ENCODE peak calls at places on chromosomes 12 and 14, in seven cellular contexts. U is foreskin fibroblast, G is colonic mucosa, O is H1, B is AG09319, F is psoas muscle, R is tibial artery. C is an unnamed sample.

GRCh38 chr14:47365248-47365647 is 310.2 kb downstream of the MDGA2 start:
- DNase-seq in U (no peak), G (no peak), O (no peak), B (no peak), F (no peak), R (no peak), C (no peak)

GRCh38 chr12:106625976-106626375 is 43.2 kb downstream of the RFX4 start:
- DNase-seq in U (no peak), G (no peak), O (no peak), B (no peak), F (no peak), R (no peak), C (no peak)

GRCh38 chr12:32918890-32919791 is 22.6 kb upstream of the PKP2 start:
- DNase-seq in U (no peak), G (no peak), O (no peak), B (no peak), F (no peak), R (no peak), C (no peak)

GRCh38 chr14:54291491-54292191 is 105.2 kb upstream of the CDKN3 start:
- DNase-seq in U (no peak), G (no peak), O (no peak), B (no peak), F (no peak), R (no peak), C (no peak)

GRCh38 chr14:61940669-61941420 is 178.6 kb downstream of the SNAPC1 start:
- DNase-seq in U (no peak), G (no peak), O (no peak), B (no peak), F (no peak), R (no peak), C (no peak)

GRCh38 chr14:80564051-80564450 is 352.7 kb upstream of the DIO2 start:
- DNase-seq in U (no peak), G (no peak), O (no peak), B (no peak), F (no peak), R (no peak), C (no peak)

GRCh38 chr14:76293221-76293620 is 82.7 kb upstream of the ESRRB start:
- DNase-seq in U (no peak), G (no peak), O (no peak), B (no peak), F (no peak), R (peak; percentile 25), C (no peak)

GRCh38 chr12:126040307-126040706 is 975.1 kb downstream of the AACS start:
- DNase-seq in U (no peak), G (no peak), O (no peak), B (no peak), F (no peak), R (no peak), C (no peak)

GRCh38 chr12:125194999-125195398 is 129.8 kb downstream of the AACS start:
- DNase-seq in U (no peak), G (no peak), O (no peak), B (no peak), F (no peak), R (no peak), C (no peak)

GRCh38 chr14:85010186-85010585 is 519.8 kb upstream of the FLRT2 start:
- DNase-seq in U (no peak), G (no peak), O (no peak), B (no peak), F (no peak), R (no peak), C (no peak)

GRCh38 chr14:28767851-28768548 is 1.4 kb downstream of the FOXG1 start:
- DNase-seq in U (no peak), G (peak; percentile 28), O (no peak), B (no peak), F (no peak), R (no peak), C (no peak)

GRCh38 chr12:93784339-93785086 is 107.3 kb downstream of the CRADD start:
- DNase-seq in U (peak; percentile 80), G (no peak), O (no peak), B (no peak), F (peak; percentile 77), R (peak; percentile 76), C (no peak)

GRCh38 chr12:42987216-42987631 is 397.7 kb upstream of the PRICKLE1 start:
- DNase-seq in U (no peak), G (no peak), O (no peak), B (no peak), F (no peak), R (no peak), C (no peak)

GRCh38 chr12:52221912-52222457 is 11.1 kb upstream of the KRT7 start:
- DNase-seq in U (peak; percentile 50), G (peak; percentile 81), O (peak; percentile 44), B (no peak), F (peak; percentile 81), R (peak; percentile 76), C (peak; percentile 19)

GRCh38 chr14:74846968-74847549 is 28.9 kb downstream of the PROX2 start:
- DNase-seq in U (peak; percentile 60), G (no peak), O (no peak), B (no peak), F (no peak), R (no peak), C (no peak)

GRCh38 chr12:79690156-79690605 is 583 bp downstream of the PAWR start:
- DNase-seq in U (no peak), G (no peak), O (no peak), B (no peak), F (peak; percentile 57), R (peak; percentile 70), C (no peak)

GRCh38 chr12:93979189-93979588 is 169.2 kb upstream of the PLXNC1 start:
- DNase-seq in U (peak; percentile 21), G (peak; percentile 36), O (no peak), B (no peak), F (no peak), R (no peak), C (peak; percentile 19)

GRCh38 chr14:71739273-71739990 is 192.8 kb upstream of the RGS6 start:
- DNase-seq in U (no peak), G (peak; percentile 63), O (no peak), B (no peak), F (no peak), R (no peak), C (no peak)

GRCh38 chr12:87304406-87304805 is 724.8 kb downstream of the C12orf50 start:
- DNase-seq in U (no peak), G (no peak), O (no peak), B (no peak), F (no peak), R (no peak), C (no peak)

GRCh38 chr12:53097207-53097563 is 282 bp upstream of the IGFBP6 start:
- DNase-seq in U (peak; percentile 40), G (no peak), O (no peak), B (no peak), F (no peak), R (no peak), C (no peak)

GRCh38 chr12:89166525-89166934 is 185.8 kb downstream of the DUSP6 start:
- DNase-seq in U (peak; percentile 31), G (no peak), O (no peak), B (no peak), F (no peak), R (no peak), C (peak; percentile 24)

DNA sequence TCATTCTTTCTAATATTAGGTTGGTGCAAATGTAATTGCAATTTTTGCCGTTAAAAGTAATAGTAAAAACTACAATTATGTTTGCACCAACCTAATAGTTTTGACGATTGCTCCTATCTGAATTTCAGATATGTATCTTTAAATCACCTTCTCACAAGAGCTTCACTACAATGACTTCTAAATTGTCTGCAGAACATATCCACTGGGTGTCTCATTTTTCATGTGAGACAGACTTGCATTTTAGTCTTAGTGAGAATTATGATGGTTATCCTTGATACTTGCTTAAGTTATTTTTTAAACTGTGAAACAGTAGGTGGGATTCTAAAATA is 84.6 kb downstream of the ITPR2 start:
- DNase-seq in U (no peak), G (no peak), O (no peak), B (no peak), F (no peak), R (no peak), C (peak; percentile 14)
- TF ChIP-seq CTCF in U (no peak), G (no peak), O (no peak), B (no peak), F (no peak), R (no peak), C (no peak)

GRCh38 chr12:26121323-26121740 is 3.5 kb downstream of the BHLHE41 start:
- DNase-seq in U (no peak), G (no peak), O (no peak), B (no peak), F (no peak), R (no peak), C (no peak)

GRCh38 chr12:26123482-26123980 is 1.3 kb downstream of the BHLHE41 start:
- DNase-seq in U (no peak), G (no peak), O (no peak), B (no peak), F (no peak), R (no peak), C (no peak)

GRCh38 chr12:26121841-26122680 is 2.8 kb downstream of the BHLHE41 start:
- DNase-seq in U (peak; percentile 17), G (peak; percentile 38), O (no peak), B (no peak), F (peak; percentile 66), R (peak; percentile 68), C (peak; percentile 61)

GRCh38 chr12:26124491-26125450 is at the start of gene BHLHE41:
- DNase-seq in U (peak; percentile 39), G (peak; percentile 79), O (no peak), B (no peak), F (peak; percentile 93), R (peak; percentile 96), C (peak; percentile 47)

DNA sequence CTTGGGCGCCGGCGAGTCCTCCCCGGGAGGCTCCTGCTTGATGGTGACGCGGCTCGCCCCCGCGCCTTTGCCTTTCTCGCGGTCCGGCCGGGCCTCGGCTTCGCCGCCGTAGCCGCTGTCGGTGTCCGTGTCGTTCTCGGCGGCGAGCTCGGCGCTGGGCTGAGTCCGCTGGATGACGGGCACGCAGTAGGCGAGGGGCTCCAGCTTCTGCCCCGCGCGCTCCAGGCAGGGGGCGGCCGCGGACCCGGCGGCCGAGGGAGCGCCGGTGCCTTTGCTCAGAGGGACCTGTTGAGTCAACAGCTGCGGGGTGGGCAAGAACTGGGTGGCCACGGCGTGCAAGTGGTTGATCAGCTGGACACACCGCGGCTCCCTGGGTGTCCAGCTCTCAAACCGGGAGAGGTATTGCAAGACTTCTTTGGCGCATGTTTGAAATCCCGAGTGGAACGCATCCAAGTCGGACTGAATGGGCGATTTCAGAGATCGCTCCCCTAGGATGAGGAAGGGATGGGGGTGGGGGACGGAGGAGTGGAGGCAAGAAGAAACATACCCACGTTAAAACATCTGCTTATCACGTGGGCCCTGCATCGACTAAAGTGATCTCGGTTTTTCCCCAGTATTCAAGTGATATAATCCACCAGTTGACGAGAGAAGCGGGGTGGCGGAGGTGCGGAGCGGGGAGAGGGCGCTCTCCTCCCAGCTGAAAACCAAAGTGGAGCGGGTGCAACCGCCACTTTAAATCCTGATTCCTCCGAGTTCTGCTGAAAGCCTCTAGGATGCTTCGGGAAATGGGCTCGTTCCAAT is 2.0 kb downstream of the BHLHE41 start:
- DNase-seq in U (peak; percentile 78), G (peak; percentile 79), O (no peak), B (peak; percentile 30), F (peak; percentile 86), R (peak; percentile 90), C (peak; percentile 62)
- TF ChIP-seq CTCF in U (peak; percentile 34), G (peak; percentile 17), O (peak; percentile 21), B (peak; percentile 52), F (no peak), R (no peak), C (peak; percentile 59)

GRCh38 chr12:81461163-81461562 is 298.0 kb downstream of the PPFIA2 start:
- DNase-seq in U (no peak), G (no peak), O (no peak), B (no peak), F (no peak), R (no peak), C (no peak)
- TF ChIP-seq CTCF in U (no peak), G (no peak), O (peak; percentile 56), B (no peak), F (no peak), R (no peak), C (peak; percentile 24)

GRCh38 chr14:21066882-21067502 is 3.1 kb upstream of the ARHGEF40 start:
- DNase-seq in U (no peak), G (no peak), O (no peak), B (no peak), F (no peak), R (no peak), C (peak; percentile 50)
- TF ChIP-seq CTCF in U (peak; percentile 33), G (no peak), O (peak; percentile 55), B (peak; percentile 12), F (no peak), R (no peak), C (peak; percentile 42)